ENCODE peak calls at places on chromosomes 5 and 9, in nine cellular contexts. Y is spleen, J is transverse colon, W is Panc1, M is stomach, Q is prostate gland, D is breast epithelium, X is upper lobe of left lung, B is HCT116. G is an unnamed sample.

GRCh38 chr9:131870156-131870555 is 130.3 kb upstream of the RAPGEF1 start:
- DNase-seq in W (no peak), M (no peak), Y (peak; percentile 44), Q (no peak), B (no peak), X (no peak), J (no peak), D (no peak), G (no peak)

GRCh38 chr5:92581690-92582089 is 999.3 kb downstream of the NR2F1-AS1 start:
- DNase-seq in D (no peak), M (no peak), Q (no peak), X (no peak), W (no peak), J (no peak), Y (no peak), B (no peak), G (no peak)

GRCh38 chr5:61132559-61132958 is 29.7 kb downstream of the SMIM15 start:
- DNase-seq in X (no peak), M (no peak), Y (no peak), B (no peak), Q (no peak), J (no peak), D (no peak), W (no peak), G (peak; percentile 10)

GRCh38 chr5:9197881-9198260 is 348.0 kb downstream of the SEMA5A start:
- DNase-seq in M (no peak), B (no peak), J (no peak), Y (no peak), X (no peak), Q (no peak), W (no peak), D (no peak), G (no peak)

GRCh38 chr9:137970098-137970497 is 92.5 kb downstream of the CACNA1B start:
- DNase-seq in J (no peak), Q (no peak), Y (peak; percentile 18), M (peak; percentile 17), B (no peak), W (no peak), D (no peak), X (peak; percentile 6), G (no peak)

GRCh38 chr9:93666279-93666784 is 89.9 kb downstream of the PHF2 start:
- DNase-seq in D (no peak), W (no peak), X (no peak), B (no peak), Y (peak; percentile 54), M (no peak), J (no peak), Q (no peak), G (no peak)

GRCh38 chr9:33137781-33138264 is 29.3 kb downstream of the B4GALT1 start:
- DNase-seq in D (no peak), B (no peak), X (peak; percentile 20), M (no peak), Q (no peak), J (no peak), W (no peak), Y (peak; percentile 76), G (no peak)

GRCh38 chr5:62082370-62082778 is 223.6 kb upstream of the KIF2A start:
- DNase-seq in B (peak; percentile 29), W (peak; percentile 5), X (no peak), Y (no peak), D (no peak), Q (no peak), J (no peak), M (no peak), G (no peak)

GRCh38 chr5:117454716-117455212 is 880.1 kb upstream of the SEMA6A start:
- DNase-seq in X (peak; percentile 45), W (peak; percentile 17), J (peak; percentile 74), D (peak; percentile 17), B (peak; percentile 62), M (peak; percentile 61), Q (peak; percentile 25), Y (peak; percentile 71), G (no peak)

GRCh38 chr9:97924386-97924785 is 2.1 kb upstream of the TRMO start:
- DNase-seq in Q (no peak), J (no peak), W (no peak), M (no peak), X (no peak), B (no peak), Y (no peak), D (no peak), G (no peak)

GRCh38 chr5:16713386-16713928 is 96.7 kb upstream of the RETREG1 start:
- DNase-seq in D (no peak), W (no peak), M (no peak), Y (no peak), X (no peak), Q (no peak), J (peak; percentile 37), B (no peak), G (no peak)

GRCh38 chr5:164235176-164235914 is 729.9 kb downstream of the MAT2B start:
- DNase-seq in B (no peak), W (no peak), X (no peak), M (no peak), D (no peak), Q (no peak), J (no peak), Y (no peak), G (peak; percentile 22)

GRCh38 chr5:127833999-127834953 is 131.1 kb downstream of the CCDC192 start:
- DNase-seq in X (no peak), B (no peak), Q (no peak), D (no peak), M (no peak), W (no peak), Y (no peak), J (no peak), G (no peak)

GRCh38 chr5:111960466-111961215 is 203.6 kb upstream of the NREP start:
- DNase-seq in Q (no peak), M (no peak), X (no peak), J (no peak), D (no peak), Y (no peak), W (no peak), B (no peak), G (no peak)

GRCh38 chr9:130626249-130626982 is 38.0 kb upstream of the PRDM12 start:
- DNase-seq in Q (no peak), W (no peak), B (no peak), Y (no peak), J (no peak), X (no peak), M (no peak), D (no peak), G (no peak)

GRCh38 chr5:58622884-58623871 is 40.3 kb downstream of the RAB3C start:
- DNase-seq in B (no peak), Q (no peak), X (no peak), W (no peak), J (no peak), M (no peak), D (no peak), Y (no peak), G (no peak)

GRCh38 chr9:121750715-121751623 is 99.5 kb downstream of the DAB2IP start:
- DNase-seq in D (peak; percentile 76), J (no peak), Q (peak; percentile 52), X (no peak), W (no peak), Y (no peak), M (peak; percentile 74), B (peak; percentile 57), G (no peak)

GRCh38 chr9:86585422-86586143 is 231.4 kb upstream of the TUT7 start:
- DNase-seq in B (no peak), J (no peak), W (no peak), D (no peak), X (no peak), M (no peak), Y (no peak), Q (peak; percentile 14), G (no peak)
- TF ChIP-seq POLR2AphosphoS5 in B (no peak), J (no peak), W (no peak), D (no peak), X (no peak), M (no peak), Y (no peak), Q (peak; percentile 23), G (no peak)

DNA sequence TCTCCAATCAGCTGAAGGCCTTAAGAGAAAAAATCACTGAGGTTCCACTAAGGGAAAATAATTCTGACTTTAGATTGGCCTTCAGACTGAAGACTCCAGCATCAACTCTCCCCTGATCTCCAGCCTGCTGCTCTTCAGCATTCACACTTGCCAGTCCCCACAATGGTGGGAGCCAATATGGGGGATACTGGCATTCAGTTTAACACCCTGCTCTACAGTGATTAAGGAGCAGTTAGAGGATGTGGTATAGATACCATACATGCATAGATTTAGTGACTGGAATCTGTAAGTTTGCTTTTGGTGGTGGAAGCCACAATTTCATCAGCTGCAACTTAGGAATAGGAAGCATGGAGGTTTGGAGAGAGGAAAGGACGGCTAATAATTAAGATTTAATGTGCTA is 2017.7 kb upstream of the CDH6 start:
- DNase-seq in M (no peak), Q (no peak), B (no peak), Y (no peak), W (no peak), D (no peak), J (no peak), X (no peak), G (no peak)
- H3K27ac ChIP-seq in M (no peak overlapping the region), Q (no peak overlapping the region), B (no peak overlapping the region), Y (no peak overlapping the region), W (no peak overlapping the region), D (no peak overlapping the region), J (no peak overlapping the region), X (no peak overlapping the region), G (no peak overlapping the region)

DNA sequence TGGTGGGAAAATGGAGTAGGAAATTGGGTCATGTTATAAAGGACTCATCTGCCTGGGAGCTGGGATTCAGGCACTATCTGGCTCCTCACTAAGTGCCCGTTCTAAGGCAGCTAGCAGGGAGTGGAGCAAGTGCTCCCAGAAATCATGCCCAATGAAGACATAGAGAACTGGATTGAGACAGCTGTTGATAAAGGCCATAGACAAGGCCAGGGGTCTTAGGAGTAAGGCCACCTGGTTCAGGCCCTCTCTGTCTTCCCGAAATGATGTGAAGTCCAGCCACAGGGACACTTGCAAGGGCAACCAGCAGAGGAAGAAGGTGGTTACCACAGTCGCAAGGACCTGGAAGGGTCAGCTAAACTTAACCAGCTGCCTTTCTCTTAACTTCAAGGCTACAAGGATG is 20.1 kb upstream of the SPINK1 start:
- DNase-seq in M (no peak), Y (no peak), X (no peak), W (no peak), D (no peak), J (no peak), Q (no peak), B (no peak), G (no peak)
- TF ChIP-seq POLR2AphosphoS5 in M (no peak), Y (no peak), X (no peak), W (no peak), D (no peak), J (no peak), Q (no peak), B (no peak), G (no peak)

DNA sequence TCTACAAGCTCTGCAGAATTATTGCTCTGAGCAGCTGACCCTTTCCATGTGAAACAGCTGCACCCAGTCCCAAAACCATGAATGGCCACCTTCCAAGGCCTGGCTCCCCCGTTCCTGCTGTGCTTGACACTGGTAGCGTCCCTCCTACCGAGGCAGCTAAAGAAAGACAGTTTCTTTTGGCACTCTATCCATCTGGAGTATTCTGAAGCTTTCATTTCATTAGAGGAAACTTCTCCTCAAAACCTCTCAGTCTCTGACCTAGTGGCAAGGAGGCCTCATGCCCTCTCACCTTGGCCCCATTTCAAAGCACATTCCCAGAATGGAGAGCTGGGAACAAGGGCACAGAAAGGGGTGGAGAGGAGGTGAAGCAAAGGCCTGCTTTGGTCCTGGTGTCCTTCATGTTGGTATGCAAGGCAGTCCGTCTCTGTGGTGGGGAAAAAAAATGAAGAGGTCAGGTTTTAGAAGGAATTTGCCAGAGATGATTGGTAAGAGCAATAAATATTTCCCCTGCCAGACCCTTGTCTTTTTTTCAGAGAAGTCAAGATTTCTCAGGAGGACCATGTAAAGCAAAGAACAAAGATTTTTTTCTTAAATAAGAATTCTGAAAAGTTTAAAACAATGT is 232.0 kb downstream of the RFK start:
- DNase-seq in X (no peak), Q (no peak), J (no peak), W (no peak), M (no peak), B (no peak), Y (no peak), D (no peak), G (no peak)
- H3K27ac ChIP-seq in X (no peak overlapping the region), Q (no peak overlapping the region), J (peak overlapping the region; percentile 7), W (no peak overlapping the region), M (no peak overlapping the region), B (no peak overlapping the region), Y (no peak overlapping the region), D (no peak overlapping the region), G (no peak overlapping the region)